ENCODE peak calls at places on chromosomes 11 and 22, in five cellular contexts. H is naive thymus-derived CD4-positive, alpha-beta T cell; X is stomach; B is uterus; F is WERI-Rb-1. J is an unnamed sample. For H3K9me3, the result is how much of the 10 kb centered on the place peaks cover.

GRCh38 chr11:69912911-69913451 is 93.8 kb upstream of the FGF3 start:
- DNase-seq in H (no peak), X (no peak), B (no peak), F (no peak), J (no peak)

GRCh38 chr22:36328635-36329216 is 59.0 kb downstream of the MYH9 start:
- DNase-seq in H (peak), X (peak), B (peak), F (no peak), J (peak)

GRCh38 chr11:118641463-118642019 is 34.1 kb downstream of the PHLDB1 start:
- DNase-seq in H (no peak), X (peak), B (no peak), F (no peak), J (no peak)

GRCh38 chr11:119461250-119461963 is 38.4 kb upstream of the THY1 start:
- DNase-seq in H (no peak), X (no peak), B (no peak), F (no peak), J (no peak)

GRCh38 chr11:119093951-119094815 is 7.5 kb downstream of the DPAGT1 start:
- DNase-seq in H (peak), X (peak), B (peak), F (no peak), J (peak)

GRCh38 chr11:84396521-84396920 is 1110.4 kb upstream of the CCDC90B start:
- DNase-seq in H (no peak), X (no peak), B (no peak), F (no peak), J (no peak)

GRCh38 chr11:113553235-113553634 is 78.0 kb upstream of the DRD2 start:
- DNase-seq in H (no peak), X (no peak), B (peak), F (no peak), J (no peak)

GRCh38 chr11:130652671-130653335 is 204.4 kb downstream of the ADAMTS15 start:
- DNase-seq in H (no peak), X (peak), B (peak), F (no peak), J (peak)

GRCh38 chr11:36492724-36493304 is 17.3 kb downstream of the TRAF6 start:
- DNase-seq in H (no peak), X (no peak), B (peak), F (peak), J (no peak)

GRCh38 chr11:80155412-80156017 is 714.7 kb upstream of the TENM4 start:
- DNase-seq in H (no peak), X (no peak), B (no peak), F (peak), J (no peak)

GRCh38 chr11:13238879-13239514 is 38.6 kb upstream of the BMAL1 start:
- DNase-seq in H (peak), X (peak), B (peak), F (peak), J (peak)

GRCh38 chr22:25099202-25099601 is 100.5 kb upstream of the CRYBB3 start:
- DNase-seq in H (no peak), X (no peak), B (no peak), F (no peak), J (no peak)

GRCh38 chr11:10809373-10810199 is 860 bp upstream of the EIF4G2 start:
- DNase-seq in H (peak), X (no peak), B (peak), F (peak), J (no peak)

GRCh38 chr11:14506532-14506931 is 6.9 kb upstream of the COPB1 start:
- DNase-seq in H (no peak), X (no peak), B (no peak), F (no peak), J (no peak)

GRCh38 chr11:18699848-18700261 is 1.3 kb downstream of the TMEM86A start:
- DNase-seq in H (no peak), X (no peak), B (no peak), F (peak), J (no peak)

GRCh38 chr11:117807482-117808272 is 10.7 kb upstream of the DSCAML1 start:
- DNase-seq in H (peak), X (peak), B (peak), F (peak), J (peak)

GRCh38 chr11:73651661-73652045 is 5.3 kb downstream of the PLEKHB1 start:
- DNase-seq in H (no peak), X (no peak), B (no peak), F (no peak), J (no peak)

GRCh38 chr22:28381427-28382167 is 298.0 kb downstream of the TTC28 start:
- DNase-seq in H (no peak), X (no peak), B (no peak), F (no peak), J (no peak)

GRCh38 chr11:66388746-66389386 is 17.3 kb upstream of the SLC29A2 start:
- DNase-seq in H (peak), X (peak), B (no peak), F (peak), J (peak)

GRCh38 chr11:95337175-95337957 is 106.4 kb upstream of the SESN3 start:
- DNase-seq in H (peak), X (peak), B (peak), F (peak), J (peak)

GRCh38 chr11:118175031-118175531 is 1.4 kb downstream of the SCN2B start:
- DNase-seq in H (no peak), X (no peak), B (no peak), F (no peak), J (no peak)

GRCh38 chr11:112292188-112292587 is 31.5 kb upstream of the PLET1 start:
- DNase-seq in H (no peak), X (no peak), B (no peak), F (no peak), J (no peak)

GRCh38 chr22:42805998-42806481 is 51.0 kb downstream of the ARFGAP3 start:
- DNase-seq in H (peak), X (peak), B (no peak), F (no peak), J (peak)

GRCh38 chr11:1557168-1557884 is 14.7 kb downstream of the DUSP8 start:
- DNase-seq in H (no peak), X (no peak), B (no peak), F (no peak), J (no peak)

DNA sequence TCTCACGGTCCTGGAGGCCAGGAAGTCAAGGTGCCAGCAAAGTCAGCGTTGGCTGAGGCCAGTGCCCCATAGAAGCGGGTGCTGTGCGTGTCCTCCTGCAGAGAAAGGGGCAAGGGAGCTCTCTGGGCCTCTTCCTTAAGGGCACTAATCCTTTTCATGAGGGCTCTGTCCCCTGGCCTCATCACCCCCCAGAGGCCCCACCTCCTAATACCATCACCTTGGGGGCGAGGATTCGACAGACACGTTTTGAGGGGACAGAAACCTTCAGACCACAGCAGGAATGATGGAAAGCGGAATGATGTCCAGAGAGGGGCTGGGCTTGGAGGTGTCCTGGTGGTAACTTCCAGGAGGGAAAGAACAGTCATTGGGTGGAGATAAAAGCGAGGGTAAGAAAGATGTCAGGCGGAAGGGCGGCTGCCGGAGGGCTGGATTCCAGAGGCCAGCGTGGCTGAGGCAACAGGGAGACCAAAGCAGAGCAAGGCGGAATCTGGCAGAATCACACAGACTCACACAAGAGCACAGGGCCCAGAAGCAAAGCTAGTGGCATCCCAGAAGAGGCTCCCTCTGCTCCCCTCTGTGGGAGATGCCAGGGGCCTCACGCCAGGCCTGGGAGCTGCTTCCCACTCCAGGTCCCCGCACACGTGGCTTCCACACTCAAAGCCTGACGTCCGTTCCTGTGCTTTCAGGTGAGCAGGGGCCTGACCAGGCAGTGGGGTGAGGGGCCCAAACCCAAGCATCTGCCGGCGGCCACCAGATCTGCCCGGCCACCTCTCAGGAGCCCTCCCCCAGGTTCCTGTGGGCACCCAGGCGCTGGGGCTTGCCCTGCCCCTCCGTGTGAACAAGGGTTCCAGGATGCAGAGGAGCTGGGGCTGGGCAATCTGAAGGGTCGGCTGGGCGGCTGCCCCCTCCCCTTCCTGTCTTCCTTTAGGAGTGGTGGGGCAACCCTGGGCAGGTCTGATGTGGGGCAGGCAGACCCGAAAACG is 784.5 kb downstream of the BRD1 start:
- DNase-seq in H (no peak), X (no peak), B (no peak), F (no peak), J (no peak)
- H3K9me3 ChIP-seq in H (under half), X (under half), B (under half), F (under half), J (under half)

GRCh38 chr22:49546811-49547585 is 280.7 kb downstream of the BRD1 start:
- DNase-seq in H (no peak), X (no peak), B (no peak), F (no peak), J (no peak)
- H3K9me3 ChIP-seq in H (under half), X (under half), B (under half), F (under half), J (under half)

GRCh38 chr11:35042265-35042664 is 96.7 kb upstream of the CD44 start:
- DNase-seq in H (no peak), X (no peak), B (no peak), F (no peak), J (no peak)
- H3K9me3 ChIP-seq in H (under half), X (under half), B (under half), F (under half), J (under half)

DNA sequence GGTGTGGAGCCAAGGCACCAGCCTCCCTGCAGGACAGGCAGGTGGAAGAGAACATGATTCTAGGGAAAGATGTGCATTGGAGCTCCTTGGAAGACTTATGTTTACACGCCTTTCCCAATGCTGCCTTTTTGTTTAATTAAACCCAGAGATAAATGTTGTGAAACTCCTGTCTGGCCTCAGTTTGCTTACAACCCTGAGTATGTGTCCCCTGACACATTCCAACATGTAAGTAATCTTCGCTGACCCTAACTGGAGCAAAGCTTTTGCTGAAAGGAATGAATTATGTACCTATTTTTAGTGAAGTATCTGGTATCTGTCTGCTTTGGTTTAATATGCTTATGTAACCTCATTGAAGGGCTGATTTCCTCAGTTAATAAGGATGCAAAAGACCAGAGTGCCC is 56.7 kb downstream of the APIP start:
- DNase-seq in H (no peak), X (no peak), B (no peak), F (no peak), J (no peak)
- H3K9me3 ChIP-seq in H (under half), X (under half), B (under half), F (under half), J (under half)

GRCh38 chr11:128893578-128894295 is 2.6 kb downstream of the KCNJ5 start:
- DNase-seq in H (no peak), X (no peak), B (no peak), F (no peak), J (no peak)
- H3K9me3 ChIP-seq in H (under half), X (under half), B (under half), F (under half), J (under half)

GRCh38 chr22:46178755-46179505 is 28.6 kb downstream of the PPARA start:
- DNase-seq in H (no peak), X (no peak), B (no peak), F (no peak), J (no peak)
- H3K9me3 ChIP-seq in H (under half), X (under half), B (under half), F (under half), J (under half)

GRCh38 chr22:29938285-29938693 is 55.3 kb downstream of the MTMR3 start:
- DNase-seq in H (no peak), X (no peak), B (no peak), F (no peak), J (no peak)

GRCh38 chr22:29944339-29944738 is 61.4 kb downstream of the MTMR3 start:
- DNase-seq in H (no peak), X (no peak), B (no peak), F (no peak), J (no peak)

GRCh38 chr22:29936186-29936585 is 53.2 kb downstream of the MTMR3 start:
- DNase-seq in H (no peak), X (no peak), B (no peak), F (no peak), J (no peak)

GRCh38 chr22:29945435-29945834 is 62.5 kb downstream of the MTMR3 start:
- DNase-seq in H (no peak), X (no peak), B (no peak), F (no peak), J (no peak)

GRCh38 chr22:29940526-29940925 is 57.6 kb downstream of the MTMR3 start:
- DNase-seq in H (no peak), X (no peak), B (no peak), F (no peak), J (no peak)
- H3K9me3 ChIP-seq in H (under half), X (under half), B (under half), F (under half), J (under half)

GRCh38 chr11:2653930-2654739 is 45.7 kb downstream of the KCNQ1OT1 start:
- DNase-seq in H (no peak), X (no peak), B (no peak), F (peak), J (no peak)
- H3K9me3 ChIP-seq in H (under half), X (half or more), B (under half), F (under half), J (under half)